ENCODE peak calls at places on chromosomes 11 and 22, in five cellular contexts. A is CD8-positive, alpha-beta memory T cell; O is tibial artery; P is IMR-90; V is A549. Y is an unnamed sample. For H3K9me3, the result is how much of the 10 kb centered on the place peaks cover.

GRCh38 chr11:77188323-77188911 is 60.4 kb downstream of the MYO7A start:
- DNase-seq in A (peak), O (peak), P (peak), V (peak), Y (peak)

GRCh38 chr11:36265793-36266628 is 23.2 kb downstream of the COMMD9 start:
- DNase-seq in A (peak), O (no peak), P (peak), V (peak), Y (no peak)

GRCh38 chr22:45860201-45860600 is 116.8 kb downstream of the WNT7B start:
- DNase-seq in A (no peak), O (no peak), P (no peak), V (no peak), Y (no peak)

GRCh38 chr22:17191163-17191562 is 28.1 kb downstream of the ADA2 start:
- DNase-seq in A (no peak), O (no peak), P (peak), V (no peak), Y (no peak)

GRCh38 chr11:65042899-65043298 is 1.9 kb downstream of the SAC3D1 start:
- DNase-seq in A (no peak), O (no peak), P (no peak), V (no peak), Y (no peak)

GRCh38 chr11:8587915-8588314 is 6.1 kb downstream of the STK33 start:
- DNase-seq in A (no peak), O (no peak), P (no peak), V (no peak), Y (no peak)

GRCh38 chr11:76185931-76186401 is 20.3 kb downstream of the WNT11 start:
- DNase-seq in A (no peak), O (peak), P (no peak), V (no peak), Y (no peak)

GRCh38 chr22:36405671-36406070 is 17.9 kb upstream of the MYH9 start:
- DNase-seq in A (peak), O (peak), P (no peak), V (no peak), Y (no peak)

GRCh38 chr22:22215659-22216449 is 28.7 kb upstream of the VPREB1 start:
- DNase-seq in A (no peak), O (no peak), P (no peak), V (no peak), Y (no peak)

GRCh38 chr11:125154380-125155099 is 10.0 kb upstream of the PKNOX2 start:
- DNase-seq in A (no peak), O (no peak), P (no peak), V (no peak), Y (no peak)

GRCh38 chr22:42887523-42888507 is 30.7 kb upstream of the ARFGAP3 start:
- DNase-seq in A (no peak), O (no peak), P (no peak), V (no peak), Y (no peak)

GRCh38 chr11:98059488-98059887 is 961.3 kb upstream of the CNTN5 start:
- DNase-seq in A (no peak), O (no peak), P (no peak), V (no peak), Y (no peak)

GRCh38 chr11:98062714-98063113 is 958.0 kb upstream of the CNTN5 start:
- DNase-seq in A (no peak), O (no peak), P (no peak), V (no peak), Y (no peak)

GRCh38 chr11:98056945-98057344 is 963.8 kb upstream of the CNTN5 start:
- DNase-seq in A (no peak), O (no peak), P (no peak), V (no peak), Y (no peak)

GRCh38 chr11:98061858-98062257 is 958.9 kb upstream of the CNTN5 start:
- DNase-seq in A (no peak), O (no peak), P (no peak), V (no peak), Y (no peak)

DNA sequence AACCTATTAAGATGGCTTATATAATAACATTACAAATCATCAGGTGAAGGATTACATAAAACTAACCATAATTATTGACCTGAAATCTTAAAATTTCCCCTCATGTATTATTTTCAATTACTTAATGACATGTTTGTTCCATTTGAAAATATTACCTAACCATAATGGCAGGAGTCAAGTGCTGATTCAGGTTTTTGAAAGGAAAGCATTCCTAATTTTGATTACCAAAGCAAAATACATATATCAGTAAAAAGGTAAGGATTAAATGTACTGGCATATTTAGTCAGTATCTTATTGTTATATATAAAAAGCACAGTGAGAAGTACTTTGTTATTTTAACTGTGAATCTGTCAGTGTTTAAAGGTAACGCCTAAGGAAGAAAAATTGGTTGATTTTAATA is 960.0 kb upstream of the CNTN5 start:
- DNase-seq in A (no peak), O (no peak), P (no peak), V (no peak), Y (no peak)
- H3K9me3 ChIP-seq in A (under half), O (under half), P (under half), V (under half), Y (under half)

GRCh38 chr22:47862394-47862793 is 1099.9 kb downstream of the TBC1D22A start:
- DNase-seq in A (no peak), O (no peak), P (no peak), V (no peak), Y (no peak)

GRCh38 chr22:47859891-47860290 is 1097.4 kb downstream of the TBC1D22A start:
- DNase-seq in A (no peak), O (no peak), P (no peak), V (no peak), Y (no peak)

GRCh38 chr22:47854680-47855079 is 1092.2 kb downstream of the TBC1D22A start:
- DNase-seq in A (no peak), O (no peak), P (no peak), V (no peak), Y (no peak)

GRCh38 chr22:47854226-47854625 is 1091.8 kb downstream of the TBC1D22A start:
- DNase-seq in A (no peak), O (no peak), P (no peak), V (no peak), Y (no peak)

DNA sequence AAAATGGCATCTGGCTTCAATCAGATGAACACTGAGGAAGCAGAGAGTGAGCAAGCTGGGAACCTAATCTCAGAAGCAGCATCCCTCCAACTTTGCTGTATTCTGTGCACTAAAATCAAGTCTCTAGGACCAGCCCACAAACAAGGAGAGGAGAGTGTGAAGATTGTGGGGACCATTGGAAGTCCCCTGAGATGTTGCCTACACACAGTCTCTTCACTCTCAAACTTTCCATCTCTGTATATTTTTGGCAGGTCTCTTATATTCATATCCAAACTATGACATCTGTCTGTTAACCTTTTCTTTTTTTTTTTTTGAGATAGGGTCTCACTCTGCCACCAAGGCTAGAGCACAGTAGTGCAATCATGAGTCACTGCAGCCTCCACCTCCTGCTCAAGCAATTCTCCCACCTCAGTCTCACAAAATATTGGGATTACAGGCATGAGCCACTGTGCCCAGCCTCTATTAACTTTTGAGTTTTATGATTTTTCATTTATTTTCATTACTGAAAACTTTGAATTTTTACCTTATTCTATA is 1096.4 kb downstream of the TBC1D22A start:
- DNase-seq in A (no peak), O (no peak), P (no peak), V (no peak), Y (no peak)
- H3K9me3 ChIP-seq in A (under half), O (under half), P (under half), V (under half), Y (under half)

DNA sequence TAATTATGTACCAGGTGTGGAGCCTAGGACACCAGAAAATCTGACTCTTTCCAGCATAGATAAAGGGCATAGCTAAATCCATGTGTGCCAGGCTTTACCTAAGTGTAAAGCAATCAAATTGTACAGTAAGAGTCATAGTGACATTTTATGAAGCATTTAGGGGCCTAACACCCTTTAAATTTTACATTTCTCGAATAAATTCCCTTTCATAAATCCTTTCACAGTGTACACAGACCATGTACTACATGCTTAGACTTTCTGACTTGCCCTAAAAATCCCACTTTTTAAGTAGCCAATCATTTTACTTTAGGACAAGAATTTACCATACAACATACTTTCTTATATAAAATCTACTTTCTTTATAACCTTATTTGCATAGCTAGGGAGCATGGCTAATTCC is 727.6 kb upstream of the LUZP2 start:
- DNase-seq in A (no peak), O (no peak), P (no peak), V (no peak), Y (no peak)
- H3K9me3 ChIP-seq in A (under half), O (under half), P (under half), V (under half), Y (under half)

GRCh38 chr22:48451891-48452290 is 1375.8 kb downstream of the BRD1 start:
- DNase-seq in A (no peak), O (peak), P (no peak), V (no peak), Y (no peak)

GRCh38 chr22:48450188-48450825 is 1377.4 kb downstream of the BRD1 start:
- DNase-seq in A (no peak), O (peak), P (no peak), V (no peak), Y (no peak)

GRCh38 chr22:48453751-48454485 is 1373.8 kb downstream of the BRD1 start:
- DNase-seq in A (no peak), O (peak), P (no peak), V (no peak), Y (no peak)

GRCh38 chr22:48453171-48453570 is 1374.5 kb downstream of the BRD1 start:
- DNase-seq in A (no peak), O (no peak), P (no peak), V (no peak), Y (no peak)

DNA sequence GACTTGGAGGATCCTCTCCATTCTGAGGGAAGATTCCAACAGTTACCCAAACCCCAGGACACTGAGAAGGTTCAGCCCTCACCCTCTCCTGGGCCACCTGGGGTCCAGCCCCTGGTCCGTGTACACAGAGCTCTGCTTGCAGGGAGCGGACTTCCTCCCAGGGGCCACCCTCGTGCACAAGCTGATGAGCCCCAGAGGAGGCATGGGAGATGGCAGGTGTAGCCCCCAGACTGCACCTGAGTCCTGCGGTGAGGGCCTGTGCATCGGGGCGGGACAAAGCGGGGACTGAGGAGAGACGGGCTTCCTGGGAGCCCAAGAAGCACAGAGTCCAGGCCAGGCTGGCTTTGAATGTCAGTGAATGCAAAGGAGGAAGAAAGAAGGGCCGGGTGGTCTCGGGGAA is 1374.9 kb downstream of the BRD1 start:
- DNase-seq in A (no peak), O (peak), P (no peak), V (no peak), Y (no peak)
- H3K9me3 ChIP-seq in A (under half), O (under half), P (under half), V (under half), Y (under half)

GRCh38 chr22:19599626-19600243 is 75.5 kb upstream of the CLDN5 start:
- DNase-seq in A (no peak), O (no peak), P (no peak), V (no peak), Y (no peak)
- H3K9me3 ChIP-seq in A (under half), O (under half), P (under half), V (under half), Y (under half)

DNA sequence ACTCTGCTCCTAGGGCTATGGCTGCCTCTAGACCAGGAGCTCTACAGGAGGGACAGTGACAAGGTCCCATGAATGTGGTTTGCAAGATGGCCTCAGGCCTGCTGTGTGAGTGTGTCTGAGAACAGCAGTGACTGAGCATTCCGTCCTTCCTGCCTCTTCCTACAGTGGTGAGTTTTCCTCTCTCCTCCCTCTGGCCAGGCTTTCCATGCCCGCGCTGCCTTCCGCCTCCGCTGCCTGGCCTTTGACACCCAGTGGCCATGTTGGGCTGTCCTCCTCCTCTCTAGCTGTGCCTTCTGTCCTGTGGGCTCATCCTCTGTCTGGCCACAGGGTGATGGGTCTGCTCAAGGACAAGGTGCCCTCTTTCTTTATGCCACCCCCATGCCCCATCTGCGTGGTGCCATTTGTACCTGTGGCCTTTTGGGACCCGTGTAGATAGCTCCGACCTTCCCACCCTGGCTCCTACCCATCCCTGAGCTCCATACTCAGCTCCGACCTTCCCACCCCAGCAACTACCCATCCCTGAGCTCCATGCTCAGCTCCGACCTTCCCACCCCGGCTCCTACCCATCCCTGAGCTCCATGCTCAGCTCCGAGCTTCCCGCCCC is 970.4 kb downstream of the BRD1 start:
- DNase-seq in A (no peak), O (no peak), P (no peak), V (no peak), Y (no peak)
- H3K9me3 ChIP-seq in A (under half), O (under half), P (half or more), V (under half), Y (under half)